ENCODE peak calls at places on chromosomes 7 and 10, in nine cellular contexts. J is heart left ventricle, Y is NB4, U is adrenal gland, W is Peyer's patch, A is ovary, F is endothelial cell of umbilical vein, D is HCT116, P is right lobe of liver. H is an unnamed sample.

GRCh38 chr10:46515402-46516192 is 40.9 kb downstream of the GPRIN2 start:
- DNase-seq in J (no peak), Y (no peak), U (peak), W (peak), A (no peak), F (no peak), D (no peak), P (no peak), H (no peak)

GRCh38 chr7:117384693-117385092 is 42.6 kb downstream of the ASZ1 start:
- DNase-seq in J (no peak), Y (no peak), U (no peak), W (no peak), A (no peak), F (no peak), D (no peak), P (no peak), H (no peak)

GRCh38 chr7:143002856-143003255 is 24.1 kb downstream of the OR9A2 start:
- DNase-seq in J (no peak), Y (no peak), U (no peak), W (no peak), A (no peak), F (no peak), D (no peak), P (no peak), H (no peak)

GRCh38 chr7:98137826-98138151 is 31.1 kb downstream of the LMTK2 start:
- DNase-seq in J (no peak), Y (peak), U (no peak), W (no peak), A (no peak), F (no peak), D (no peak), P (no peak), H (no peak)

GRCh38 chr7:11436317-11436716 is 395.7 kb downstream of the THSD7A start:
- DNase-seq in J (no peak), Y (no peak), U (no peak), W (no peak), A (no peak), F (no peak), D (no peak), P (no peak), H (no peak)

GRCh38 chr7:119090851-119091250 is 866.3 kb downstream of the ANKRD7 start:
- DNase-seq in J (no peak), Y (no peak), U (no peak), W (no peak), A (no peak), F (no peak), D (peak), P (no peak), H (no peak)

GRCh38 chr10:131997366-131998049 is 15.8 kb upstream of the BNIP3 start:
- DNase-seq in J (no peak), Y (no peak), U (peak), W (no peak), A (peak), F (peak), D (no peak), P (peak), H (no peak)

GRCh38 chr7:121575194-121575766 is 179.2 kb upstream of the FAM3C start:
- DNase-seq in J (no peak), Y (no peak), U (no peak), W (no peak), A (no peak), F (no peak), D (no peak), P (no peak), H (no peak)

GRCh38 chr10:43076311-43076875 is 476 bp upstream of the RET start:
- DNase-seq in J (peak), Y (peak), U (no peak), W (no peak), A (no peak), F (no peak), D (no peak), P (no peak), H (no peak)

GRCh38 chr7:155781433-155781832 is 30.8 kb downstream of the SHH start:
- DNase-seq in J (no peak), Y (no peak), U (peak), W (peak), A (no peak), F (no peak), D (no peak), P (no peak), H (no peak)

GRCh38 chr10:121975295-121976086 is 474 bp upstream of the NSMCE4A start:
- DNase-seq in J (no peak), Y (peak), U (no peak), W (no peak), A (no peak), F (no peak), D (no peak), P (no peak), H (no peak)

GRCh38 chr10:70348228-70348850 is 34.1 kb downstream of the LRRC20 start:
- DNase-seq in J (no peak), Y (peak), U (peak), W (no peak), A (no peak), F (peak), D (no peak), P (no peak), H (peak)

GRCh38 chr10:22343761-22344160 is 1.5 kb upstream of the SPAG6 start:
- DNase-seq in J (no peak), Y (no peak), U (no peak), W (no peak), A (no peak), F (no peak), D (no peak), P (no peak), H (no peak)

GRCh38 chr7:129702316-129702715 is 90.8 kb downstream of the NRF1 start:
- DNase-seq in J (no peak), Y (no peak), U (no peak), W (no peak), A (no peak), F (peak), D (no peak), P (no peak), H (no peak)

GRCh38 chr10:48555310-48556042 is 49.4 kb downstream of the ARHGAP22 start:
- DNase-seq in J (no peak), Y (no peak), U (no peak), W (no peak), A (no peak), F (no peak), D (no peak), P (no peak), H (no peak)

GRCh38 chr7:130849604-130850003 is 115.6 kb upstream of the KLF14 start:
- DNase-seq in J (no peak), Y (no peak), U (no peak), W (no peak), A (no peak), F (no peak), D (no peak), P (no peak), H (no peak)

GRCh38 chr7:102834466-102834865 is 78.3 kb upstream of the LRRC17 start:
- DNase-seq in J (no peak), Y (no peak), U (no peak), W (no peak), A (no peak), F (no peak), D (no peak), P (no peak), H (no peak)

GRCh38 chr7:87851242-87851641 is 24.9 kb downstream of the SLC25A40 start:
- DNase-seq in J (no peak), Y (no peak), U (no peak), W (no peak), A (no peak), F (no peak), D (no peak), P (no peak), H (peak)

GRCh38 chr7:36299882-36300341 is 89.8 kb upstream of the ANLN start:
- DNase-seq in J (no peak), Y (no peak), U (no peak), W (no peak), A (no peak), F (no peak), D (no peak), P (no peak), H (no peak)

GRCh38 chr7:114369294-114369693 is 45.3 kb upstream of the FOXP2 start:
- DNase-seq in J (no peak), Y (no peak), U (no peak), W (no peak), A (no peak), F (no peak), D (no peak), P (no peak), H (no peak)

GRCh38 chr7:155731375-155731774 is 80.9 kb downstream of the SHH start:
- DNase-seq in J (no peak), Y (no peak), U (no peak), W (no peak), A (no peak), F (no peak), D (no peak), P (no peak), H (no peak)

GRCh38 chr7:111096997-111097396 is 6.1 kb downstream of the LRRN3 start:
- DNase-seq in J (no peak), Y (no peak), U (no peak), W (no peak), A (no peak), F (no peak), D (no peak), P (no peak), H (no peak)

GRCh38 chr10:107733731-107734130 is 569.2 kb upstream of the SORCS1 start:
- DNase-seq in J (no peak), Y (no peak), U (no peak), W (no peak), A (no peak), F (no peak), D (no peak), P (no peak), H (no peak)

GRCh38 chr10:128711776-128712175 is 585.6 kb upstream of the MKI67 start:
- DNase-seq in J (no peak), Y (no peak), U (no peak), W (no peak), A (no peak), F (no peak), D (no peak), P (no peak), H (no peak)

GRCh38 chr10:130986828-130987227 is 324.7 kb downstream of the TCERG1L start:
- DNase-seq in J (no peak), Y (no peak), U (no peak), W (no peak), A (no peak), F (no peak), D (no peak), P (no peak), H (no peak)

GRCh38 chr7:94289071-94289470 is 105.6 kb upstream of the COL1A2 start:
- DNase-seq in J (no peak), Y (peak), U (peak), W (no peak), A (peak), F (peak), D (peak), P (no peak), H (no peak)

GRCh38 chr10:88889559-88890337 is 9.7 kb downstream of the STAMBPL1 start:
- DNase-seq in J (no peak), Y (no peak), U (no peak), W (no peak), A (no peak), F (no peak), D (no peak), P (no peak), H (no peak)

GRCh38 chr10:121325490-121326231 is 272.6 kb downstream of the FGFR2 start:
- DNase-seq in J (no peak), Y (no peak), U (no peak), W (no peak), A (no peak), F (no peak), D (peak), P (no peak), H (no peak)

GRCh38 chr10:133274751-133275682 is 1.7 kb downstream of the ADAM8 start:
- DNase-seq in J (peak), Y (peak), U (no peak), W (no peak), A (no peak), F (no peak), D (no peak), P (no peak), H (peak)
- TF ChIP-seq POLR2A in J (no peak), Y (peak), U (no peak), W (no peak), A (no peak), F (no peak), D (no peak), P (no peak), H (no peak)

GRCh38 chr7:100102950-100103840 is 1.8 kb downstream of the AP4M1 start:
- DNase-seq in J (no peak), Y (no peak), U (no peak), W (no peak), A (no peak), F (no peak), D (no peak), P (no peak), H (no peak)
- TF ChIP-seq POLR2A in J (no peak), Y (no peak), U (no peak), W (no peak), A (no peak), F (no peak), D (no peak), P (no peak), H (no peak)

GRCh38 chr10:124802313-124802675 is 675 bp downstream of the ABRAXAS2 start:
- DNase-seq in J (no peak), Y (peak), U (no peak), W (no peak), A (no peak), F (peak), D (no peak), P (no peak), H (peak)
- TF ChIP-seq POLR2A in J (no peak), Y (no peak), U (no peak), W (no peak), A (no peak), F (no peak), D (no peak), P (no peak), H (no peak)

GRCh38 chr10:79069325-79070090 is 742 bp downstream of the ZMIZ1 start:
- DNase-seq in J (peak), Y (peak), U (peak), W (peak), A (no peak), F (peak), D (no peak), P (peak), H (peak)

GRCh38 chr10:79071535-79071923 is 2.8 kb downstream of the ZMIZ1 start:
- DNase-seq in J (no peak), Y (no peak), U (no peak), W (no peak), A (no peak), F (no peak), D (no peak), P (no peak), H (peak)

GRCh38 chr10:79072041-79072441 is 3.3 kb downstream of the ZMIZ1 start:
- DNase-seq in J (no peak), Y (no peak), U (no peak), W (no peak), A (no peak), F (peak), D (no peak), P (no peak), H (no peak)

GRCh38 chr10:79070091-79070610 is 1.4 kb downstream of the ZMIZ1 start:
- DNase-seq in J (peak), Y (no peak), U (no peak), W (peak), A (peak), F (no peak), D (no peak), P (peak), H (peak)

GRCh38 chr10:79070611-79071534 is 2.1 kb downstream of the ZMIZ1 start:
- DNase-seq in J (peak), Y (peak), U (peak), W (peak), A (peak), F (peak), D (no peak), P (peak), H (peak)
- TF ChIP-seq POLR2A in J (no peak), Y (no peak), U (peak), W (peak), A (peak), F (peak), D (no peak), P (peak), H (peak)

DNA sequence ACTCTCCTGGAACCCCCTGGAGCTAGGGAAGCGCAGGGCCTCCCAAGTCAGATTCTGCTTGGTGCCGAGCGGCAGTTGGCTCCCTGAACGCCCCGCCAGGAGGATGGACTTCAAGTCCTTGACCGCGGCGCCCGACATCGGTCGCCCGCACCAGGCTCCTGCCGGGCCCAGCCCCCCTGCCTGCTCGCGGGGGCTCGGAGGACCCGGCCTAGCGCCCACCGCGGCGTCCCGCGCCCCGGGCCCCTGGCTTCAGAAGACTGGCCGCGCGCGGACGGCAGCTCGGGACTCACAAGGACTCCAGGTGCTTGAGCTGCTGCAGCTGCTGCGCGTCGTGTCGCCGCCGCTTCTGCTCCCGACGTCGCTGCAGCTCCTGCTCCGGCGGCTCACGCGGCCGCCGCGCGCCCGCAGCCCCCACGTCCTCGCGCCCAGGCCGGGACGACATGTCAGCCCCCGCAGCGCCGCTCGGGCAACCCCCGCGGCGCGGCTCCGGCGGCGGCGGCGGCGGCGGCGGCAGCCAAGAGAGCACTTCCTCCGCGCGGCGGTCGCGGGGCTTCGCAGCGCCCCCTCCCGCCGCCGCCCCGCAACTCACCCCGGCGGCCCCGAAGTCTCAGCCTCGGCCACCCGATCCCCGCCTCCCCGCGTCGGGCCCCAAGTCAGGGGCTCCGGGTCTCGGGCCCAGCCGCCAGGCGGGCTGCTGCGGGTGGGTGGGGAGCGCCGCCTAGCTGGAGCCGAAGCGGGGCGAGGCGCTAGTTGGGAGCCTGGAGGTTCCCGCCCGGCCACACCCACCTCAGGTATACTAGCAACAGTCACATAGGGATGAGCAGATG is at the start of gene RP9:
- DNase-seq in J (peak), Y (peak), U (peak), W (peak), A (peak), F (peak), D (peak), P (peak), H (peak)
- TF ChIP-seq POLR2A in J (no peak), Y (peak), U (peak), W (peak), A (no peak), F (peak), D (peak), P (peak), H (peak)

GRCh38 chr10:119450606-119451304 is 91.8 kb downstream of the RGS10 start:
- DNase-seq in J (peak), Y (no peak), U (no peak), W (no peak), A (no peak), F (no peak), D (no peak), P (peak), H (no peak)

GRCh38 chr10:119449760-119450461 is 92.6 kb downstream of the RGS10 start:
- DNase-seq in J (peak), Y (peak), U (peak), W (no peak), A (peak), F (no peak), D (no peak), P (peak), H (no peak)

GRCh38 chr10:119448579-119449209 is 93.8 kb downstream of the RGS10 start:
- DNase-seq in J (peak), Y (no peak), U (no peak), W (no peak), A (no peak), F (no peak), D (no peak), P (peak), H (no peak)

GRCh38 chr10:119447823-119448546 is 94.5 kb downstream of the RGS10 start:
- DNase-seq in J (peak), Y (no peak), U (no peak), W (no peak), A (no peak), F (no peak), D (no peak), P (peak), H (no peak)

GRCh38 chr10:119449210-119449584 is 93.3 kb downstream of the RGS10 start:
- DNase-seq in J (peak), Y (no peak), U (no peak), W (no peak), A (no peak), F (no peak), D (no peak), P (peak), H (no peak)
- TF ChIP-seq POLR2A in J (no peak), Y (no peak), U (no peak), W (no peak), A (no peak), F (no peak), D (no peak), P (no peak), H (no peak)

GRCh38 chr10:35674843-35675242 is 32.7 kb upstream of the FZD8 start:
- DNase-seq in J (no peak), Y (no peak), U (no peak), W (no peak), A (no peak), F (no peak), D (no peak), P (no peak), H (no peak)
- TF ChIP-seq POLR2A in J (no peak), Y (no peak), U (no peak), W (no peak), A (no peak), F (no peak), D (no peak), P (no peak), H (no peak)